ENCODE peak calls at places on chromosomes 3 and 15, in four cellular contexts. U is HL-60, B is foreskin fibroblast, I is Caco-2. P is an unnamed sample.

GRCh38 chr3:172836390-172836997 is 86.0 kb downstream of the ECT2 start:
- DNase-seq in B (peak), U (peak), I (peak), P (peak)

GRCh38 chr3:77139665-77140064 is 99.8 kb downstream of the ROBO2 start:
- DNase-seq in U (no peak), B (no peak), I (no peak), P (no peak)

GRCh38 chr15:40149339-40149738 is 11.5 kb upstream of the BUB1B start:
- DNase-seq in U (no peak), I (no peak), B (no peak), P (no peak)

GRCh38 chr3:120147072-120147871 is 53.0 kb upstream of the GSK3B start:
- DNase-seq in I (peak), B (no peak), U (peak), P (peak)

GRCh38 chr3:19273091-19273490 is 124.8 kb downstream of the KCNH8 start:
- DNase-seq in U (no peak), B (no peak), I (no peak), P (no peak)

GRCh38 chr15:95024388-95024787 is 793.0 kb downstream of the MCTP2 start:
- DNase-seq in I (peak), B (peak), U (peak), P (no peak)

GRCh38 chr15:57382222-57382621 is 5.9 kb downstream of the CGNL1 start:
- DNase-seq in I (no peak), U (no peak), B (no peak), P (no peak)

GRCh38 chr15:35141743-35142356 is 56.8 kb upstream of the NANOGP8 start:
- DNase-seq in U (no peak), B (peak), I (no peak), P (no peak)

GRCh38 chr3:160340351-160340750 is 58.7 kb downstream of the IFT80 start:
- DNase-seq in U (no peak), I (no peak), B (no peak), P (no peak)

GRCh38 chr3:172546105-172546504 is 22.9 kb upstream of the TNFSF10 start:
- DNase-seq in U (no peak), I (no peak), B (no peak), P (no peak)

GRCh38 chr15:64687167-64688085 is 88.0 kb downstream of the RBPMS2 start:
- DNase-seq in B (no peak), U (no peak), I (no peak), P (no peak)

GRCh38 chr15:64688179-64688578 is 87.2 kb downstream of the RBPMS2 start:
- DNase-seq in I (no peak), B (no peak), U (no peak), P (no peak)

GRCh38 chr15:64685230-64685886 is 90.0 kb downstream of the RBPMS2 start:
- DNase-seq in U (no peak), B (no peak), I (no peak), P (no peak)

GRCh38 chr15:64688770-64689169 is 86.6 kb downstream of the RBPMS2 start:
- DNase-seq in B (no peak), I (no peak), U (no peak), P (no peak)

GRCh38 chr15:64686130-64686735 is 89.2 kb downstream of the RBPMS2 start:
- DNase-seq in B (peak), U (peak), I (peak), P (no peak)
- H3K4me3 ChIP-seq in B (no peak), U (no peak), I (no peak), P (no peak)

GRCh38 chr3:126706631-126707030 is 2.6 kb downstream of the CHCHD6 start:
- DNase-seq in I (no peak), U (no peak), B (no peak), P (no peak)

GRCh38 chr3:126699011-126699410 is 5.0 kb upstream of the CHCHD6 start:
- DNase-seq in I (no peak), B (no peak), U (no peak), P (no peak)

GRCh38 chr3:126704494-126705214 is 614 bp downstream of the CHCHD6 start:
- DNase-seq in U (no peak), B (no peak), I (no peak), P (no peak)

DNA sequence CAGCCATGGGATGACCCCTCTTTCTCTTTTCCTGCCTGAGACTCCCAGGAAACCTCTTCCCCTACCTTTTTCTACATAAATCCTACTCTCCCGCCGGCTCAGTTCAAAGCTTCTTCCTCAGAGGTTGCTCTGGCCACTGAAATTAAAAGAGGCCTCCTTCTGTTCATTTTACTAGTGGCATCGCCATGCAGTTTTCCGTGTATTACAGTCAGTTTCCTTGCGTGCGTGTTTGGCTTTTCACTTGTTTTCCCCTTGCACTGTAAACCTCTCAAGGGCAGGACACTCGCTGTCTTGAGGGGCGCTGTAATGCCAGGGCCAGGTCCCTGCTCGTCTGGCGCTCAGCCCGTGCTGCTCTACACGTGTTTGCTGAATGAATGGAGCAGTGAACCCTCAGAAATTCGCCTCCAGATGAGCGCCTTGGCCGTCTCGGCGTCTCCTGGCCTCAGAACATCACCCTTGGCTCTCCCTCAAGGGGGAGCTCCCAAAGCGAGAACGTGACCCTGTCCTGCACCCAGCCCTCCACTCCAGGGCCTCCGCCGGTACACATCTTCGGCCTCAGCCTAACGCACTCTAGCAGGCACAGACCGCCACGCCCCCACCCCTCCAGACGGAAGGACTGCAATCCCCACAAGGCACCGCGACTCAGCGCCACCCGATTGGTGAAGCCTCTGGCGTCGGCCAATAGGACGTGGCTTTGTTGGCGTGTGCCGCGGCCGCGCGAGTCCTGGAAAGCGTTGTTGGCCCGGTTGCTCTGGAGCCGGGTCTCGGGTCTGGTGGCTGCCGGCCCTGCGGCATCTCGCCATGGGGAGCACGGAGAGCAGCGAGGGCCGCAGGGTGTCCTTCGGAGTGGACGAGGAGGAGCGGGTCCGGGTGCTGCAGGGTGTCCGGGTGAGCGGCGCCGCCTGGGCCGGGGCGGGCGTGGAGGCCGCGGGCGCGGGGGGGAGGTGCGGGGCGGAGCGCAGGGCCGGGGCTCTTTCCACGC is at the start of gene CHCHD6:
- DNase-seq in U (peak), B (peak), I (peak), P (peak)
- TF ChIP-seq CTCF in U (no peak), B (no peak), I (peak), P (peak)

DNA sequence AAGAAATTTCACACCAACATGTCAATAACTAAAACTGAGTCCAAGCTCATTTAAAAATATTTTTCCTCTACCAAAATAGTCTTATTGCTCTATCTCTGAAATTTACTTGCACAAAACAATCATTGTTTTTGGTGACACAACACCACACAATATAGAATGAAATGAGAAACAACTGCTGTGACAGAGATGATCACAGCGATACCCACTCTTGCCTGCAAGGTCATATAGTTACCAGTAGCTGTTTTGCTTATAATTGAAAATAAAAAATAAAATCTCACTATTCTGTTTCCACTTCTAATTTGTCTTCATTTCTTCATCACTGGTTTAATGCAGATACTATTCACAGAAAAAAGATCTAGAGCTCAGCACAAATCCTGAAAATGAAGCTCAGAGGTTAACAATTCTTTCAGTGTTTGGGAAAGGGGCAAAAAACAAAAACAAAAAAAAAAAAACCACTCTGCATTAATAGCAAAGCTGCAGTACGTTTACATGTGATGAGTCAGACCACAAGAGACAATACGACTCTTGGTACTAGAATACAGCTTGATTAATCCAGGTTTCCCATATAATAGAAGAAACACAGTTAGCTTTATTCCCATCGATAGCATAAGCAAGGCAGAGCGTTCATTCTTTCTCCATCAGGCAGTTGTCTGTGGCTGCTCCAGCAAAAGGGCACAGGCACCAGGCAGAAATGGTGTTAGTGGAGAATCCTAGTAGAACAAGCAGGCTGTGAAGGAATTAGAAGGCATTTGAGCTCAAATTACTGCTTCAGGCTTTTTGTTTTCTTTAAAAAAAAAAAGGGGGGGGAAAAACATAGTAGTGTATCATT is 794 bp downstream of the ANKRD28 start:
- DNase-seq in I (no peak), B (peak), U (no peak), P (no peak)
- H3K4me3 ChIP-seq in I (no peak), B (peak), U (peak), P (peak)

GRCh38 chr15:52162876-52163275 is 28.3 kb downstream of the GNB5 start:
- DNase-seq in I (no peak), B (no peak), U (no peak), P (no peak)

GRCh38 chr15:52164631-52165265 is 26.4 kb downstream of the GNB5 start:
- DNase-seq in B (no peak), I (peak), U (peak), P (no peak)

GRCh38 chr15:52162260-52162659 is 28.9 kb downstream of the GNB5 start:
- DNase-seq in U (no peak), I (no peak), B (no peak), P (no peak)

GRCh38 chr15:52161406-52161966 is 29.7 kb downstream of the GNB5 start:
- DNase-seq in B (no peak), U (no peak), I (no peak), P (no peak)

DNA sequence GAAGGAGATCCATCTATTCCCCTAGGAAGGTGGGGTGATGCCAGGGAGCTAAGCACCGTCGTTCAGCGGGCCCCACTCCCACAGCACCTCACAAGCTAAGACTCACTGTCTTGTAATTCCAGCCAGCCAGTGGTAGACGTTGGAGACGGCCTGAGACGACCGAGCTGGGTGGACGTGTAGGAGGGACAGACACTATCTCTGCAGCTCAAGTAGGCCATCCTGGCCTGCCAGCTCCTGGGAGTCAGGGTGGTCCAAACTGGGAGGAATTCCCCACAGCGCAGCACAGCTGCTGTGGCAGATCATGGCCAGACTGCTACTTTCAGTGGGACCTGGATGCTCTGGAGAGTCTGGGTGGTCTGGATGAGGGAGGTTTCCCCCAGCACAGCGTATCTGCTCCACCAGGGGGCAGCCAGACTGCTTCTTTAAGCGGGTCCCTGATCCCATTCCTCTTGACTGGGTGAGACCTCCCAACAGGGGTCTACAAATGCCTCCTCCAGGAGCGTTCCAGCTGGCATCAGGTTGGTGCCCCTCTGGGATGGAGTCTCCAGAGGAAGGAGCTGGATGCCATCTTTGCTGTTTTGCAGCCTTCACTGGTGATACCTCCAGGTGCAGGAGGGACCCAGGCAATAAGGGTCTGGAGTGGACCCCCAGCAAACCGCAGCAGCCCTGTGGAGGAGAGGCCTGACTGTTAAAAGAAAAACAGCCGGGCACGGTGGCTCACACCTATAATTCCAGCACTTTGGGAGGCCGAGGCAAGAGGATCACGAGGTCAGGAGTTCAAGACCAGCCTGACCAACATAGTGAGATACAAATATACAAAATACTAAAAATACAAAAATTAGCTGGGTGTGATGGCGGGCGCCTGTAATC is 27.6 kb downstream of the GNB5 start:
- DNase-seq in B (no peak), U (no peak), I (peak), P (no peak)
- TF ChIP-seq CTCF in B (peak), U (no peak), I (peak), P (peak)

GRCh38 chr3:50321844-50322385 is 630 bp downstream of the HYAL2 start:
- DNase-seq in B (no peak), I (no peak), U (no peak), P (no peak)
- H3K4me3 ChIP-seq in B (peak), I (peak), U (peak), P (peak)

DNA sequence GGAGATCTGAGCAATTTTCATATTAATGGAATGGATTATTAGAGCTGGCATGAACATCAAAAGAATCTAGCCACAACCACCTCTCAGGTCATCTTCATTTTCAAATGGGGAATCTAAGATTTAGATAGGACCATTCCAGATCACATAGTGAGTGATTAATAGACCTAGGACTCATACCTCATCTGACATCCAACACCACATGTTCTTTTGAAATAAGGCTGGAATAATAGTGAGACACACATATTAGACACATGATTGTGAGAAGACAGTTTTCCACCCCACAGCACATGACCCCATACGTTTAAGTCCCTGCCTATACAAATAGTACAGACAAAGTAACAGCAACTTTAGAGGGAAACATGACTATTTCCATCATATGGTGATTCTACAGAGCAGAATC is 344.7 kb upstream of the TPRG1 start:
- DNase-seq in U (no peak), I (no peak), B (no peak), P (no peak)
- TF ChIP-seq CTCF in U (no peak), I (no peak), B (no peak), P (no peak)

GRCh38 chr3:49021213-49021812 is 608 bp upstream of the NDUFAF3 start:
- DNase-seq in I (peak), B (peak), U (peak), P (peak)

GRCh38 chr3:49021813-49022720 is at the start of gene NDUFAF3:
- DNase-seq in I (peak), B (peak), U (peak), P (peak)

GRCh38 chr3:49019941-49020334 is 1.6 kb upstream of the DALRD3 start:
- DNase-seq in B (no peak), U (peak), I (no peak), P (no peak)

GRCh38 chr3:49018707-49019006 is 277 bp upstream of the DALRD3 start:
- DNase-seq in I (no peak), B (no peak), U (no peak), P (no peak)

GRCh38 chr3:49020335-49021212 is 1.3 kb upstream of the NDUFAF3 start:
- DNase-seq in B (no peak), U (peak), I (peak), P (no peak)
- H3K4me3 ChIP-seq in B (peak), U (peak), I (peak), P (peak)

DNA sequence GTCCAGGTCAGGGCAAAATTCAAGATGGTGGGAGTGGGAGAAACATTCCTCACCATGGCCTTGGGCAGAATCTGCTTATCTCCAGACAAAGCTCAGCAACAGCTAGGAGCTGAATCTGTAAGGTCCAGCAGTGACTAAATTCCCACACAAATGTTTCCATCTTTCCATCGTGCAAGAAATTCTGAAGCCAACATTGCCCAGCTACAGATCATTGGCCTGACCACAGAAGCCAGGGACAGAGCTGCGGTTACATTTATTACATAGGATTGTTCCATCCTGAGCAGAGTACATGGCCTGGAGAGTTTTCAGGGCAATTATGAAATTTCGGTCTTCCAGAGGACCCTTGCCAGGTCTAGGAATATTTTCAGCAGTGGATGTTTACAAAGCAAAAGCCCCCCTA is 100.3 kb downstream of the LIPC start:
- DNase-seq in I (no peak), U (no peak), B (no peak), P (no peak)
- TF ChIP-seq CTCF in I (no peak), U (no peak), B (no peak), P (no peak)

GRCh38 chr15:76674883-76675282 is 230.3 kb downstream of the SCAPER start:
- DNase-seq in I (no peak), B (peak), U (no peak), P (no peak)
- H3K4me3 ChIP-seq in I (no peak), B (no peak), U (no peak), P (no peak)

GRCh38 chr15:99911824-99912223 is 178.6 kb upstream of the LYSMD4 start:
- DNase-seq in B (no peak), U (peak), I (no peak), P (no peak)

GRCh38 chr15:99906793-99907192 is 173.6 kb upstream of the LYSMD4 start:
- DNase-seq in I (no peak), U (no peak), B (no peak), P (no peak)

GRCh38 chr15:99907698-99908097 is 174.5 kb upstream of the LYSMD4 start:
- DNase-seq in I (no peak), U (no peak), B (no peak), P (no peak)

GRCh38 chr15:99906356-99906755 is 173.1 kb upstream of the LYSMD4 start:
- DNase-seq in U (no peak), I (no peak), B (no peak), P (no peak)

GRCh38 chr15:99909914-99910313 is 176.7 kb upstream of the LYSMD4 start:
- DNase-seq in I (peak), B (no peak), U (no peak), P (no peak)
- TF ChIP-seq CTCF in I (peak), B (no peak), U (no peak), P (peak)